ENCODE peak calls at places on chromosomes 3 and 15, in nine cellular contexts. M, C, G, T, S, E, Y, O and L are unnamed samples.

GRCh38 chr3:141401095-141401494 is 32.8 kb downstream of the ZBTB38 start:
- DNase-seq in G (no peak), E (no peak), M (no peak), Y (no peak), C (no peak), S (no peak), T (no peak), O (no peak), L (no peak)

GRCh38 chr15:32717290-32718081 is at the start of gene GREM1:
- DNase-seq in C (peak; percentile 48), M (peak; percentile 66), O (peak; percentile 58), Y (no peak), T (no peak), S (no peak), E (no peak), G (no peak), L (no peak)

GRCh38 chr3:101676219-101676764 is 640 bp downstream of the ZBTB11 start:
- DNase-seq in G (peak; percentile 95), O (peak; percentile 96), Y (peak; percentile 91), T (peak; percentile 100), C (peak; percentile 93), M (peak; percentile 94), E (peak; percentile 92), S (peak; percentile 94), L (peak; percentile 96)

GRCh38 chr15:39213385-39213840 is 367.5 kb upstream of the THBS1 start:
- DNase-seq in O (no peak), C (peak; percentile 100), T (no peak), Y (no peak), S (no peak), M (peak; percentile 88), G (peak; percentile 29), E (peak; percentile 37), L (peak; percentile 92)

GRCh38 chr15:55742927-55743614 is at the start of gene PRTG:
- DNase-seq in M (peak; percentile 98), C (peak; percentile 72), E (peak; percentile 38), Y (peak; percentile 51), O (peak; percentile 69), G (peak; percentile 81), T (peak; percentile 70), S (no peak), L (peak; percentile 82)

GRCh38 chr3:194756460-194757355 is 71.0 kb downstream of the FAM43A start:
- DNase-seq in O (no peak), E (no peak), M (no peak), T (no peak), C (no peak), Y (peak; percentile 40), S (no peak), G (peak; percentile 32), L (no peak)

GRCh38 chr15:65339926-65340325 is 35.4 kb downstream of the RNU5B-1 start:
- DNase-seq in O (no peak), G (no peak), E (no peak), S (no peak), C (no peak), T (peak; percentile 37), M (no peak), Y (no peak), L (no peak)

GRCh38 chr15:74383695-74384565 is 16.5 kb upstream of the CYP11A1 start:
- DNase-seq in E (no peak), Y (no peak), G (no peak), C (peak; percentile 73), M (no peak), O (no peak), T (peak; percentile 87), S (peak; percentile 45), L (peak; percentile 96)

GRCh38 chr3:62229908-62230307 is 143.4 kb downstream of the FEZF2 start:
- DNase-seq in S (no peak), Y (no peak), G (no peak), E (no peak), C (no peak), M (no peak), O (no peak), T (no peak), L (no peak)

GRCh38 chr15:45863881-45864580 is 229.2 kb downstream of the SQOR start:
- DNase-seq in Y (no peak), O (no peak), G (no peak), T (no peak), C (no peak), M (no peak), E (peak; percentile 33), S (no peak), L (no peak)

GRCh38 chr3:110419096-110419495 is 652.5 kb upstream of the NECTIN3 start:
- DNase-seq in M (no peak), S (no peak), G (no peak), C (no peak), Y (no peak), O (no peak), E (no peak), T (no peak), L (no peak)

GRCh38 chr3:118683636-118684035 is 351.0 kb downstream of the IGSF11 start:
- DNase-seq in C (no peak), T (no peak), S (no peak), E (no peak), O (no peak), G (no peak), Y (no peak), M (no peak), L (no peak)

DNA sequence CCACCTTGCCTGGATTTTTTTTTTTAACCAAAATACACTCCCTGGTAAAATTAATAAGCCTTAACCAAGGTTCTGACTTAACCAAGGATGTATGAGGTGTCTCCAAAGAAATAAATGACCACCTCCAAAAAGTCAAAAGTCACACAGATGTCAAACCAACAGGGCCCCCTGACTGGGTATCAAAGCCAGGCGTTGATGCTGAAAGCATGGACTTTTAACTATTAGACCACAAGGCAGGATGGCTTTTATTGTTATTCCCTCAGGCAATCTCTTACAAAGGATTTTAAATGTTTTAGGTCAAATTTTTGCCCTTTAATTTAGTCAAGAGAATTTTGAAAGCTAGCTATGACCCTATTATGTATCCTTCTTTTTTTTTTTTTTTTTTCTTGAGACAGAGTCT is 60.4 kb downstream of the OSTN start:
- DNase-seq in E (no peak), T (no peak), M (no peak), G (no peak), Y (no peak), O (no peak), S (no peak), C (no peak), L (no peak)
- H3K4me1 ChIP-seq in E (no peaks in the 10 kb centered on the region), T (peaks cover 63% of the 10 kb centered on the region), M (no peaks in the 10 kb centered on the region), G (no peaks in the 10 kb centered on the region), Y (no peaks in the 10 kb centered on the region), O (no peaks in the 10 kb centered on the region), S (no peaks in the 10 kb centered on the region), C (no peaks in the 10 kb centered on the region), L (no peaks in the 10 kb centered on the region)

GRCh38 chr3:181720281-181720680 is 8.6 kb downstream of the SOX2 start:
- DNase-seq in O (no peak), M (no peak), T (no peak), E (no peak), G (no peak), C (peak; percentile 64), S (no peak), Y (no peak), L (no peak)
- H3K27me3 ChIP-seq in O (peaks cover 92% of the 10 kb centered on the region), M (no peaks in the 10 kb centered on the region), T (peaks cover 100% of the 10 kb centered on the region), E (peaks cover 59% of the 10 kb centered on the region), G (peaks cover 100% of the 10 kb centered on the region), C (peaks cover 72% of the 10 kb centered on the region), S (peaks cover 69% of the 10 kb centered on the region), Y (peaks cover 3% of the 10 kb centered on the region), L (peaks cover 64% of the 10 kb centered on the region)

GRCh38 chr3:49021213-49021812 is 608 bp upstream of the NDUFAF3 start:
- DNase-seq in Y (peak; percentile 100), T (peak; percentile 100), M (peak; percentile 98), G (peak; percentile 100), S (peak; percentile 99), E (peak; percentile 100), C (peak; percentile 86), O (peak; percentile 99), L (peak; percentile 99)

GRCh38 chr3:49018707-49019006 is 277 bp upstream of the DALRD3 start:
- DNase-seq in C (no peak), G (no peak), Y (no peak), S (no peak), T (no peak), E (no peak), M (no peak), O (no peak), L (no peak)

GRCh38 chr3:49021813-49022720 is at the start of gene NDUFAF3:
- DNase-seq in T (peak; percentile 99), S (peak; percentile 93), M (peak; percentile 96), Y (peak; percentile 87), O (peak; percentile 97), E (peak; percentile 95), G (peak; percentile 94), C (peak; percentile 85), L (peak; percentile 96)

GRCh38 chr3:49019941-49020334 is 1.6 kb upstream of the DALRD3 start:
- DNase-seq in Y (no peak), E (no peak), C (no peak), O (no peak), S (no peak), M (no peak), G (no peak), T (peak; percentile 78), L (no peak)

DNA sequence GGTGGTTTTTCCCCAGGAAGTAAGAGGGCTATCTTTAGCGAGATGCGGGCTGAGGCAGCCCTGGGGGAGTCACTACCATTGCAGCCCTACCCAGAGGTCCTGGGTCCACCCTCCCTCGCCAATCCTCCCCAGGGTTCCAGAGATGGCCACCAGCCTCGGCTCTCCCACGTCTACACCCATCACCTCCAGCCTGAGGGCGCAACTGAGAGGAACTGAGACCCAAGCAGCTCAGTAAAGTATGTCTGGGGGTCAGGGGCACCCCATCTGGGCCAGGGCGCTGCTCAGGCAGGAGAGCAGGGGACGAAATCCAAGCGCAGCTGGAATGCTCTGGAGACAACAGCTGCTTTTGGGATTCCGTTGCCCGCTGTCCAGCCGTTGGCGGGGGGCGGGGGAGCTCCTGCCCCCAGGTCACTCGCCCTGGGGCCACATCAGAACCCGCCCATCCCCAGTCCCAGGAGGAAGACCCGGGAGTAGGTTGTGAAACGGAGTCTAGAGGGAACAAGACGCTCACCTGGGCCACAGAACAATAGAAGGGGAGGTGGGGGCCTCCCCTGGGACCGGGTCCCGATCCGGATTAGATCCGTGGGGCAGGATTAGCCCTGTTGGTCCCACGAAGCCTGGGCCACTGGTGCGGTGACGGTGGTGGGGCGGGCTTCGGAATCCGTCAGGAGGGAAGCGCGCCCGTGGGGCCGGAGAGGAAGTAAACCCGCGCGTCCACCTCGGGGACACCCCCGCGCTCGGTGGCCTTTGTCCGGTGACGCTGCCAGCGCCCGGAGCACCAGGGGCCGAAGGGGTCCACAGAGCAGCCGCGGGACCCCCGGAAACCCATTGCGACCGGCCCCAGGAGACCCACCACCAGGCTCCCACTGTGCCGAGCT is 1.3 kb upstream of the NDUFAF3 start:
- DNase-seq in O (peak; percentile 89), T (peak; percentile 95), C (no peak), E (peak; percentile 62), S (peak; percentile 37), G (peak; percentile 62), M (no peak), Y (peak; percentile 48), L (no peak)
- H3K4me1 ChIP-seq in O (peaks cover 28% of the 10 kb centered on the region), T (peaks cover 83% of the 10 kb centered on the region), C (peaks cover 30% of the 10 kb centered on the region), E (peaks cover 68% of the 10 kb centered on the region), S (peaks cover 39% of the 10 kb centered on the region), G (peaks cover 78% of the 10 kb centered on the region), M (peaks cover 23% of the 10 kb centered on the region), Y (no peaks in the 10 kb centered on the region), L (peaks cover 4% of the 10 kb centered on the region)

GRCh38 chr15:26050271-26050670 is 187.1 kb upstream of the ATP10A start:
- DNase-seq in E (no peak), S (no peak), M (no peak), T (no peak), C (no peak), O (no peak), G (no peak), Y (no peak), L (no peak)
- H3K27me3 ChIP-seq in E (no peaks in the 10 kb centered on the region), S (no peaks in the 10 kb centered on the region), M (no peaks in the 10 kb centered on the region), T (peaks cover 20% of the 10 kb centered on the region), C (no peaks in the 10 kb centered on the region), O (no peaks in the 10 kb centered on the region), G (peaks cover 37% of the 10 kb centered on the region), Y (no peaks in the 10 kb centered on the region), L (peaks cover 11% of the 10 kb centered on the region)